ENCODE peak calls at places on chromosomes 4 and X, in ten cellular contexts. R is GM12878, H is sigmoid colon, B is tibial nerve, I is stomach, S is IMR-90, X is suprapubic skin, W is A549, K is right lobe of liver, G is ovary. C is an unnamed sample.

GRCh38 chr4:43556262-43556661 is 663.7 kb downstream of the GRXCR1 start:
- DNase-seq in G (no peak), S (no peak), R (no peak), K (no peak), W (no peak), X (no peak), B (no peak), H (no peak), I (no peak), C (no peak)

GRCh38 chrX:33605997-33606396 is 394.6 kb upstream of the DMD start:
- DNase-seq in S (no peak), R (no peak), I (no peak), G (no peak), B (no peak), W (no peak), K (no peak), X (no peak), H (no peak), C (no peak)

GRCh38 chr4:95293014-95293413 is 255.8 kb downstream of the UNC5C start:
- DNase-seq in X (no peak), H (no peak), I (no peak), W (no peak), B (no peak), S (no peak), R (no peak), K (no peak), G (no peak), C (no peak)

GRCh38 chr4:11505225-11505971 is 76.7 kb upstream of the HS3ST1 start:
- DNase-seq in K (no peak), R (no peak), W (no peak), B (no peak), H (no peak), I (peak; percentile 57), G (no peak), X (no peak), S (no peak), C (no peak)

GRCh38 chrX:12292996-12293765 is 154.9 kb downstream of the FRMPD4 start:
- DNase-seq in K (no peak), I (no peak), R (no peak), X (no peak), G (no peak), B (no peak), H (no peak), S (peak; percentile 75), W (no peak), C (no peak)

GRCh38 chrX:144896323-144896722 is 351.0 kb upstream of the SPANXN1 start:
- DNase-seq in K (no peak), S (no peak), B (no peak), I (no peak), R (no peak), X (no peak), W (no peak), G (no peak), H (no peak), C (no peak)

GRCh38 chr4:108060164-108060563 is 70.5 kb downstream of the HADH start:
- DNase-seq in K (no peak), X (no peak), G (no peak), W (peak; percentile 6), H (no peak), B (peak; percentile 13), S (peak; percentile 46), R (no peak), I (no peak), C (no peak)

GRCh38 chr4:169205146-169205806 is 65.5 kb downstream of the SH3RF1 start:
- DNase-seq in G (no peak), B (no peak), S (no peak), K (no peak), R (no peak), H (no peak), X (no peak), I (no peak), W (no peak), C (no peak)

GRCh38 chr4:83413676-83414075 is 41.9 kb downstream of the HELQ start:
- DNase-seq in W (no peak), H (no peak), X (no peak), R (no peak), B (no peak), I (no peak), S (peak; percentile 21), G (no peak), K (no peak), C (no peak)

GRCh38 chrX:103554687-103555417 is 30.5 kb upstream of the TCEAL4 start:
- DNase-seq in H (peak; percentile 66), X (no peak), K (no peak), I (peak; percentile 56), W (no peak), B (peak; percentile 40), R (no peak), G (peak; percentile 45), S (peak; percentile 24), C (peak; percentile 19)

GRCh38 chr4:181685461-181685860 is 557.7 kb upstream of the TENM3 start:
- DNase-seq in B (no peak), H (no peak), K (no peak), I (no peak), G (no peak), S (peak; percentile 82), R (no peak), W (no peak), X (no peak), C (no peak)

DNA sequence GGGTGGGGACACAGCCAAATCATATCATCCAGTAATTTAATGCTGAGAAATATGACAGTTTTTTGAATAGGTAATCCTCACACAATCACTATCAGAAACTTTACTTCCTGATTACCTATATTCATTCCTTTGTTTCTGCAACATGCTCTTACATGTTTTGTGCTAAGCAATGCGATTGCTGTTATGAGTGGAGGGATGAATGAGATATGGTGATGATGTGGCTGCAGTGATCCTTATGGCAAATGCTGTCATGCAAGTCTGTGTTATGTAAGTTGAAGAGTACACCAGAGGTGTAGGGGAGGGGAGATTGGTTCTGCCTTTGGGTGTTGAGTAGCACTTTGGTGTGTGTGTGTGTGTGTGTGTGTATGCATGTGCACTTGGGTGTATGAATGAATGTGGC is 14.6 kb downstream of the HERC3 start:
- DNase-seq in I (no peak), R (no peak), X (no peak), K (no peak), S (no peak), W (no peak), G (no peak), H (no peak), B (no peak), C (no peak)
- H3K27ac ChIP-seq in I (no peak overlapping the region), R (no peak overlapping the region), X (no peak overlapping the region), K (no peak overlapping the region), S (no peak overlapping the region), W (no peak overlapping the region), G (no peak overlapping the region), H (no peak overlapping the region), B (no peak overlapping the region), C (no peak overlapping the region)

GRCh38 chrX:135892781-135893180 is 463 bp downstream of the CT45A10 start:
- DNase-seq in I (no peak), X (no peak), G (no peak), W (no peak), K (peak; percentile 28), B (no peak), R (no peak), H (no peak), S (no peak), C (no peak)
- TF ChIP-seq POLR2A in I (no peak), X (no peak), G (no peak), W (no peak), K (no peak), B (no peak), R (no peak), H (no peak), S (no peak), C (no peak)

DNA sequence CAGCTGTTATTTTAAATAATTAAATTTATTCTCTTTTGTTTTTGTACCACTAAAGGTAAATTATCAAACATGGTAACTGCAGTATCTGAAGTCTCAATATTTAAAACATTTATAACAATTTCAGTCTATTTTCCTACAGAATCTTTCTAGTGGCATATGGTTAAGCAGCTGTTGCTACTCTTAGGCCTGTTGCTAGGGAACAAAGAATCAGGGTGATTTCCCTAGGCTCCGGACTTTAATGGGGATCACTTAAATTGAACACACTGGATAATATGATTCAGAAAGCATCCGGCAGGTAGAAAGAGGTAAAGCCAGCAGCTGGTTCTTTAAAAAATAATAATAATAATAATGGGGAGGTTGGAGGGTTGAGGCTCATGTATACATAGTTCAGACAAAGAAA is 17.6 kb downstream of the FBXO8 start:
- DNase-seq in H (no peak), K (no peak), B (no peak), R (no peak), X (no peak), W (no peak), I (no peak), S (no peak), G (no peak), C (no peak)
- H3K27ac ChIP-seq in H (peak overlapping the region; percentile 47), K (no peak overlapping the region), B (no peak overlapping the region), R (no peak overlapping the region), X (no peak overlapping the region), W (no peak overlapping the region), I (no peak overlapping the region), S (no peak overlapping the region), G (no peak overlapping the region), C (no peak overlapping the region)

GRCh38 chr4:88158360-88159136 is at the start of gene ABCG2:
- DNase-seq in R (no peak), X (peak; percentile 61), K (peak; percentile 84), S (peak; percentile 75), W (peak; percentile 29), B (peak; percentile 16), G (peak; percentile 53), H (no peak), I (no peak), C (peak; percentile 11)
- TF ChIP-seq POLR2A in R (no peak), X (no peak), K (peak; percentile 46), S (no peak), W (peak; percentile 74), B (no peak), G (no peak), H (no peak), I (no peak), C (no peak)

DNA sequence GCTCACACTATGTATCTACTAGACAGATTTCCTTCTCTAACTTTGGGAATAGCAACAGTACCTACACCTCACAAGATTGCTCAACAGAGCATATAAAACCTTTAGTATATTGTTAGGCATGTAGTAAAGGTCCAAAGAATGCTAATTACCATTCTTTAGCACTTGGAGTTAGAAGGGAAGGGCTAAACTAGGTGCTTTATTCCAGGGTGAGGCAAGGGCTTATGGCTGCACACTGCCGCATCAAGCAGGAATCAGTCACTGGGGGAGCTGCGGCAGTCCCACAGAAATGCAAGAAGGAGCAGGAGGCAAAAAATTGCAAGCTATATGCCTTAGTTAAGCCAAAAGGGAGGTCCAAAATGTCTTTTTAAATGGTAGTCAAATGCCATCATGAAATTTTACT is 162.7 kb downstream of the PPP3CA start:
- DNase-seq in H (no peak), W (no peak), R (no peak), K (no peak), G (no peak), I (no peak), X (no peak), S (no peak), B (no peak), C (no peak)
- H3K27ac ChIP-seq in H (no peak overlapping the region), W (peak overlapping the region; percentile 43), R (no peak overlapping the region), K (no peak overlapping the region), G (no peak overlapping the region), I (no peak overlapping the region), X (no peak overlapping the region), S (no peak overlapping the region), B (no peak overlapping the region), C (no peak overlapping the region)

GRCh38 chr4:69775488-69775887 is 15.1 kb upstream of the SULT1B1 start:
- DNase-seq in I (no peak), G (no peak), S (no peak), W (no peak), R (no peak), B (no peak), K (no peak), X (no peak), H (no peak), C (no peak)
- TF ChIP-seq POLR2A in I (no peak), G (no peak), S (no peak), W (no peak), R (no peak), B (no peak), K (no peak), X (no peak), H (no peak), C (no peak)